ENCODE peak calls at places on chromosomes 5 and 9, in five cellular contexts. One of them, this sample, is unnamed.

GRCh38 chr5:157352756-157353340 is 86.9 kb downstream of the CYFIP2 start:
- DNase-seq in MCF 10A: no peak
- DNase-seq in mucosa of descending colon: no peak
- DNase-seq in fibroblast of pulmonary artery: no peak
- DNase-seq in colonic mucosa: no peak
- DNase-seq in this sample: no peak

GRCh38 chr5:159444441-159445082 is 114.3 kb upstream of the IL12B start:
- DNase-seq in mucosa of descending colon: no peak
- DNase-seq in fibroblast of pulmonary artery: peak
- DNase-seq in colonic mucosa: no peak
- DNase-seq in MCF 10A: peak
- DNase-seq in this sample: peak

GRCh38 chr5:432928-433791 is 9.8 kb upstream of the EXOC3 start:
- DNase-seq in colonic mucosa: no peak
- DNase-seq in MCF 10A: no peak
- DNase-seq in fibroblast of pulmonary artery: no peak
- DNase-seq in mucosa of descending colon: no peak
- DNase-seq in this sample: no peak

GRCh38 chr5:111756701-111757581 is at the start of gene NREP:
- DNase-seq in colonic mucosa: peak
- DNase-seq in MCF 10A: peak
- DNase-seq in fibroblast of pulmonary artery: peak
- DNase-seq in mucosa of descending colon: peak
- DNase-seq in this sample: peak

GRCh38 chr5:131635755-131636479 is 888 bp upstream of the RAPGEF6 start:
- DNase-seq in fibroblast of pulmonary artery: peak
- DNase-seq in colonic mucosa: no peak
- DNase-seq in mucosa of descending colon: no peak
- DNase-seq in MCF 10A: no peak
- DNase-seq in this sample: no peak

GRCh38 chr5:16812911-16813310 is 123.2 kb downstream of the MYO10 start:
- DNase-seq in colonic mucosa: peak
- DNase-seq in mucosa of descending colon: no peak
- DNase-seq in MCF 10A: peak
- DNase-seq in fibroblast of pulmonary artery: peak
- DNase-seq in this sample: peak

GRCh38 chr5:96629774-96630173 is 32.4 kb upstream of the CAST start:
- DNase-seq in fibroblast of pulmonary artery: peak
- DNase-seq in colonic mucosa: no peak
- DNase-seq in mucosa of descending colon: no peak
- DNase-seq in MCF 10A: peak
- DNase-seq in this sample: peak

GRCh38 chr5:170571331-170571731 is 67.5 kb downstream of the KCNIP1 start:
- DNase-seq in fibroblast of pulmonary artery: peak
- DNase-seq in MCF 10A: peak
- DNase-seq in colonic mucosa: no peak
- DNase-seq in mucosa of descending colon: no peak
- DNase-seq in this sample: no peak

GRCh38 chr9:91255327-91255726 is 106.4 kb downstream of the AUH start:
- DNase-seq in colonic mucosa: no peak
- DNase-seq in MCF 10A: no peak
- DNase-seq in fibroblast of pulmonary artery: peak
- DNase-seq in mucosa of descending colon: no peak
- DNase-seq in this sample: no peak

GRCh38 chr5:117701067-117701466 is 1126.4 kb upstream of the SEMA6A start:
- DNase-seq in fibroblast of pulmonary artery: peak
- DNase-seq in colonic mucosa: no peak
- DNase-seq in MCF 10A: peak
- DNase-seq in mucosa of descending colon: no peak
- DNase-seq in this sample: no peak

GRCh38 chr5:146867996-146868708 is 10.4 kb downstream of the PPP2R2B start:
- DNase-seq in MCF 10A: no peak
- DNase-seq in mucosa of descending colon: no peak
- DNase-seq in fibroblast of pulmonary artery: no peak
- DNase-seq in colonic mucosa: no peak
- DNase-seq in this sample: no peak

DNA sequence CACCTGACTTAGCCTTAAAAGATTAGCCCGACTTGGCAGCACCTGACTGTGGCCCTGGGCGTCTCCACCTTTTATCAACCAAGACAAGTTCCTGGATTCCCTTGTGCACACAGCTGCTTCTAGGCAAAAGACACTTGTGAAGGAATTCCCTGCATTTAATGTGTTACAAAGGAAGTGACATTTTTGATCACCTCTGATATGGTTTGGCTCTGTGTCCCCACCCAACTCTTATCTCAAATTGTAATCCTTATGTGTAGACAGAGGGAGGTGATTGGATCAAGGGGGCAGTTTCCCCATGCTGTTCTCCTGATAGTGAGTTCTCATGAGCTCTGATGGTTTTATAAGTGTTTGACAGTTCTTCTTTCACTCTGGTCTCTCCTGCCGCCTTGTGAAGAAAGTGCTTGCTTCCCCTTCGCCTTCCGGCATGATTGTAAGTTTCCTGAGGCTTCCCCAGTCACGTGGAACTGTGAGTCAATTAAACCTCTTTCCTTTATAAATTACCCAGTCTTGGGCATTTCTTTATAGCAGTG is 2.6 kb upstream of the CPEB4 start:
- DNase-seq in MCF 10A: no peak
- DNase-seq in colonic mucosa: peak
- DNase-seq in mucosa of descending colon: peak
- DNase-seq in fibroblast of pulmonary artery: peak
- DNase-seq in this sample: no peak
- TF ChIP-seq CTCF in MCF 10A: no peak
- TF ChIP-seq CTCF in colonic mucosa: no peak
- TF ChIP-seq CTCF in mucosa of descending colon: peak
- TF ChIP-seq CTCF in fibroblast of pulmonary artery: no peak
- TF ChIP-seq CTCF in this sample: no peak

DNA sequence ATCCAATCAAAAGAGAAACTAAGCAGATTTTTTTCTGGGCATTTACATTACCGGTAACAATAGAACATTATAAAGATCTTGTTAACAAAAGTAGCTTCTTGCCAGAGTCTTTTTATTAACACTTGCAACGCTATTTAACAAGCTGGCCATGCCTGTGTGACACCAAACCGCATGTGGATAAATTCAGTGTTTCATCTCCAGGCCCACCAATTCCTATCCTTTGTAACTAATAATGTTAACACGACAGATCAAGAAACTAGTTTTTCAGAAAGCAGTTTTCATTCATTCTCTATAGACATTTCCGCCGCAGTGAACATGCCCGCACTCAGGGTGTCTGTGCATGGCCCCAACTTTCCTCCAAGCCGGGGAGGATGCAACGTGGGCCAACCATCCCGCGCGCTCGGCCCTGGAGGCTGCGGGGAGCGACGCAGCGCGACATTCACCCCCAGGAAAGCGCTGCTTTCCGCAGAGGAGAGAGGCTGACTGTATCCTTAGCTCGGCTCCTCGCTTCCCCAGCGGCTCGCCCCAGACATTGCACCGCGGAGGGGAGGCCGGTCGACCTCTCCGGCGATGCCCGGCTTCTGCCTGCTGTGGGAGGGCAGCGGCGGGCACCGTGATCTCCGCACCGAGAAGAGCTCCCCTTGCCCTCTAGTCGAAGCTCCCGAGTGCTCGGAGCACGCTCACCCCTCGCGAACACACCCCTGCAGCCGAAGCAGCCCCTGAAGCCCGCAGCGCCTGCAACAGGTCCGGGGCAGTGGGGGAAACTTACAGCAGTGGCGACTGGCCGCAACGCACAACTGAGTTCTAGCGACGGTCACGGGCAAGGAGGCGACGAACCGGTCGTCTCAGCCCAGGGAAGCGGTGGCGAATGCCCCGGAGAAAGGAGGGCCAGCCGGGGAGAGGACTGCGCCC is 734 bp downstream of the ENC1 start:
- DNase-seq in fibroblast of pulmonary artery: peak
- DNase-seq in MCF 10A: peak
- DNase-seq in mucosa of descending colon: peak
- DNase-seq in colonic mucosa: peak
- DNase-seq in this sample: peak
- TF ChIP-seq CTCF in fibroblast of pulmonary artery: peak
- TF ChIP-seq CTCF in MCF 10A: peak
- TF ChIP-seq CTCF in mucosa of descending colon: no peak
- TF ChIP-seq CTCF in colonic mucosa: no peak
- TF ChIP-seq CTCF in this sample: no peak

GRCh38 chr5:140205216-140205615 is 30.2 kb downstream of the CYSTM1 start:
- DNase-seq in colonic mucosa: no peak
- DNase-seq in mucosa of descending colon: no peak
- DNase-seq in fibroblast of pulmonary artery: no peak
- DNase-seq in MCF 10A: no peak
- DNase-seq in this sample: no peak

GRCh38 chr5:140208065-140208464 is 33.1 kb downstream of the CYSTM1 start:
- DNase-seq in mucosa of descending colon: no peak
- DNase-seq in colonic mucosa: no peak
- DNase-seq in MCF 10A: no peak
- DNase-seq in fibroblast of pulmonary artery: no peak
- DNase-seq in this sample: no peak

GRCh38 chr5:140202610-140203009 is 27.6 kb downstream of the CYSTM1 start:
- DNase-seq in MCF 10A: no peak
- DNase-seq in colonic mucosa: no peak
- DNase-seq in fibroblast of pulmonary artery: no peak
- DNase-seq in mucosa of descending colon: no peak
- DNase-seq in this sample: no peak

GRCh38 chr5:140207250-140207954 is 32.4 kb downstream of the CYSTM1 start:
- DNase-seq in MCF 10A: no peak
- DNase-seq in colonic mucosa: no peak
- DNase-seq in mucosa of descending colon: no peak
- DNase-seq in fibroblast of pulmonary artery: no peak
- DNase-seq in this sample: no peak

GRCh38 chr5:140205952-140206351 is 31.0 kb downstream of the CYSTM1 start:
- DNase-seq in fibroblast of pulmonary artery: no peak
- DNase-seq in colonic mucosa: no peak
- DNase-seq in mucosa of descending colon: no peak
- DNase-seq in MCF 10A: no peak
- DNase-seq in this sample: no peak
- TF ChIP-seq CTCF in fibroblast of pulmonary artery: no peak
- TF ChIP-seq CTCF in colonic mucosa: no peak
- TF ChIP-seq CTCF in mucosa of descending colon: no peak
- TF ChIP-seq CTCF in MCF 10A: no peak
- TF ChIP-seq CTCF in this sample: no peak

DNA sequence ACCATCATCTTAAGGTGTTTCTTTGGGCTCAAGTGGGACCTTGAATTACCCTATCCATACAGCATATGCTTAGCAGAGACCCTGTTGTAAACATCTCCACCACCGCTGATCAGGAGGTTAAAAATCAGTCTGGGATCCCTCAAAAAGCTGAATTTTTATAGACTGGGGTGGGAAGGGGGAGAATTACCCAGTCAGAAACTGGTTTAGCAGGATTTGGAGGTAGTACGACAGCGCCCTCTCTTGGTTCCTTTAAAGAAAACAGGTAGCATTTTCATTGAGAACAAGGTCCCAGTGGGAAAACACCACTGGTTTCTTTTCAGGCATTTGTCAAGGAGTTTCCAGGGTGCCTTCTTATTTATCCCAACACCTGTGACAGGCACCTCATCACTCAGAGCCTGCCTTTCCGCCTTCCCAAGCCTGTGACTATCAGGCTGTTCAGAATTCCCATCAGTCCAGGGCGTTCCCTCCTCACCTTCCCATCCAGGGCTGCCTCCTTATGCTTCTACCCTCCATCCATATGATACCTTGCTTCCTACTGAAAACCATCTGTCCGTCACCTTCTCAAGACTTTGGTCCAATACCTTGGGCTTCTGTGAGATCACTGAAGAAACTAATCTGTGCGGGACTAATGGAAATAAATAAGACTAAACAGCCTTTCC is 203.8 kb upstream of the RAI14 start:
- DNase-seq in colonic mucosa: no peak
- DNase-seq in mucosa of descending colon: no peak
- DNase-seq in fibroblast of pulmonary artery: peak
- DNase-seq in MCF 10A: peak
- DNase-seq in this sample: no peak
- TF ChIP-seq CTCF in colonic mucosa: no peak
- TF ChIP-seq CTCF in mucosa of descending colon: no peak
- TF ChIP-seq CTCF in fibroblast of pulmonary artery: peak
- TF ChIP-seq CTCF in MCF 10A: peak
- TF ChIP-seq CTCF in this sample: peak

This sample was measured in prostate gland.